ENCODE peak calls at places on chromosomes 1 and 21, in five cellular contexts. P is left ventricle myocardium superior, S is amniotic epithelial cell, Q is NAMALWA, D is foreskin keratinocyte. B is an unnamed sample.

GRCh38 chr1:198788561-198789064 is 149.8 kb downstream of the PTPRC start:
- DNase-seq in P (no peak), S (peak), Q (peak), D (no peak), B (peak)

GRCh38 chr1:42952353-42953001 is 6.2 kb downstream of the SLC2A1 start:
- DNase-seq in P (no peak), S (no peak), Q (peak), D (no peak), B (no peak)

GRCh38 chr1:162922196-162922595 is 61.2 kb upstream of the CCDC190 start:
- DNase-seq in P (no peak), S (no peak), Q (no peak), D (no peak), B (no peak)

GRCh38 chr1:205983925-205984725 is 19.1 kb downstream of the RAB7B start:
- DNase-seq in P (peak), S (peak), Q (peak), D (peak), B (peak)

GRCh38 chr21:34807881-34808568 is 139.2 kb downstream of the CLIC6 start:
- DNase-seq in P (no peak), S (peak), Q (no peak), D (peak), B (peak)

GRCh38 chr21:28822882-28823335 is 169.8 kb downstream of the LTN1 start:
- DNase-seq in P (no peak), S (peak), Q (no peak), D (no peak), B (peak)

GRCh38 chr1:248155927-248156326 is 11.0 kb downstream of the OR2M5 start:
- DNase-seq in P (no peak), S (no peak), Q (peak), D (no peak), B (no peak)

GRCh38 chr1:228306275-228307217 is 98.7 kb downstream of the OBSCN start:
- DNase-seq in P (peak), S (no peak), Q (no peak), D (no peak), B (no peak)

GRCh38 chr1:214397497-214397896 is 116.5 kb downstream of the SMYD2 start:
- DNase-seq in P (no peak), S (no peak), Q (no peak), D (no peak), B (no peak)

GRCh38 chr1:61011514-61012263 is 70.7 kb upstream of the NFIA start:
- DNase-seq in P (no peak), S (no peak), Q (no peak), D (no peak), B (no peak)

GRCh38 chr1:221478050-221478949 is 263.6 kb downstream of the DUSP10 start:
- DNase-seq in P (peak), S (peak), Q (peak), D (peak), B (peak)

GRCh38 chr1:48953617-48954016 is 176.9 kb upstream of the BEND5 start:
- DNase-seq in P (no peak), S (no peak), Q (no peak), D (no peak), B (no peak)

GRCh38 chr1:111656093-111657017 is 36.8 kb downstream of the RAP1A start:
- DNase-seq in P (no peak), S (peak), Q (peak), D (no peak), B (peak)

GRCh38 chr1:236685917-236686814 is at the start of gene ACTN2:
- DNase-seq in P (peak), S (no peak), Q (peak), D (no peak), B (peak)

GRCh38 chr1:204254031-204254661 is 40.4 kb upstream of the GOLT1A start:
- DNase-seq in P (peak), S (peak), Q (no peak), D (no peak), B (peak)

GRCh38 chr1:230425252-230426061 is 675 bp downstream of the PGBD5 start:
- DNase-seq in P (peak), S (no peak), Q (no peak), D (no peak), B (no peak)

GRCh38 chr1:245310605-245311531 is 156.1 kb downstream of the KIF26B start:
- DNase-seq in P (peak), S (peak), Q (peak), D (no peak), B (peak)

GRCh38 chr1:28145728-28146127 is 30.8 kb downstream of the PTAFR start:
- DNase-seq in P (no peak), S (no peak), Q (no peak), D (no peak), B (no peak)

GRCh38 chr1:23283660-23284602 is 60.2 kb downstream of the HNRNPR start:
- DNase-seq in P (no peak), S (peak), Q (no peak), D (no peak), B (peak)

GRCh38 chr1:180927348-180927747 is 14.7 kb downstream of the KIAA1614 start:
- DNase-seq in P (peak), S (no peak), Q (no peak), D (no peak), B (no peak)

GRCh38 chr1:204323887-204324286 is 35.8 kb downstream of the PLEKHA6 start:
- DNase-seq in P (no peak), S (peak), Q (no peak), D (peak), B (peak)

GRCh38 chr1:186155594-186155993 is 219.5 kb downstream of the TPR start:
- DNase-seq in P (no peak), S (peak), Q (peak), D (peak), B (peak)

GRCh38 chr1:114496091-114496490 is 14.9 kb downstream of the TRIM33 start:
- DNase-seq in P (no peak), S (no peak), Q (no peak), D (no peak), B (no peak)

GRCh38 chr1:153355445-153356071 is 2.1 kb upstream of the S100A9 start:
- DNase-seq in P (peak), S (peak), Q (peak), D (no peak), B (peak)

GRCh38 chr1:209045326-209046057 is 538.0 kb upstream of the CAMK1G start:
- DNase-seq in P (no peak), S (peak), Q (no peak), D (peak), B (no peak)

GRCh38 chr1:117060441-117061317 is 553 bp downstream of the TTF2 start:
- DNase-seq in P (no peak), S (peak), Q (peak), D (peak), B (peak)

GRCh38 chr1:37763791-37764741 is 854 bp downstream of the EPHA10 start:
- DNase-seq in P (peak), S (peak), Q (no peak), D (no peak), B (peak)

GRCh38 chr21:43352568-43353281 is 74.2 kb downstream of the SIK1 start:
- DNase-seq in P (no peak), S (peak), Q (peak), D (no peak), B (no peak)

GRCh38 chr1:7650801-7651200 is 120.3 kb upstream of the VAMP3 start:
- DNase-seq in P (no peak), S (no peak), Q (no peak), D (no peak), B (no peak)

GRCh38 chr1:197984273-197984672 is 67.1 kb downstream of the LHX9 start:
- DNase-seq in P (no peak), S (peak), Q (no peak), D (no peak), B (no peak)

GRCh38 chr21:45636921-45637646 is 6.4 kb upstream of the PCBP3 start:
- DNase-seq in P (no peak), S (no peak), Q (no peak), D (no peak), B (no peak)

GRCh38 chr1:62906428-62906886 is 122.5 kb downstream of the ATG4C start:
- DNase-seq in P (no peak), S (peak), Q (peak), D (no peak), B (peak)

GRCh38 chr1:14804626-14805025 is 206.1 kb downstream of the KAZN start:
- DNase-seq in P (no peak), S (no peak), Q (peak), D (no peak), B (no peak)

GRCh38 chr1:156881101-156881500 is 12.4 kb upstream of the PEAR1 start:
- DNase-seq in P (no peak), S (no peak), Q (no peak), D (no peak), B (no peak)

GRCh38 chr1:167899253-167899681 is 14.7 kb downstream of the ADCY10 start:
- DNase-seq in P (peak), S (peak), Q (no peak), D (no peak), B (no peak)

GRCh38 chr1:59541891-59542290 is 245.0 kb downstream of the FGGY start:
- DNase-seq in P (no peak), S (peak), Q (no peak), D (no peak), B (no peak)

GRCh38 chr1:230280054-230280795 is 145.9 kb downstream of the PGBD5 start:
- DNase-seq in P (no peak), S (no peak), Q (no peak), D (no peak), B (no peak)

B was measured in fibroblast of villous mesenchyme.